ENCODE peak calls at places on chromosomes 4 and X, in eight cellular contexts. F, V, C, G, U, J, W and M are unnamed samples.

GRCh38 chr4:14620567-14621138 is 381.6 kb upstream of the CPEB2 start:
- DNase-seq in U (no peak), F (no peak), J (peak; percentile 16), G (no peak), V (no peak), W (no peak), C (no peak), M (no peak)

GRCh38 chr4:133316874-133317273 is 167.8 kb downstream of the PCDH10 start:
- DNase-seq in V (no peak), W (no peak), C (no peak), J (no peak), U (peak; percentile 37), F (no peak), G (no peak), M (peak; percentile 8)

GRCh38 chr4:6541789-6542188 is 33.2 kb upstream of the MAN2B2 start:
- DNase-seq in F (no peak), G (no peak), C (no peak), J (no peak), U (no peak), W (no peak), V (no peak), M (peak; percentile 46)

GRCh38 chr4:181030961-181031360 is 1212.2 kb upstream of the TENM3 start:
- DNase-seq in G (no peak), U (no peak), J (no peak), V (no peak), F (no peak), C (no peak), W (no peak), M (peak; percentile 21)

GRCh38 chr4:89294583-89295244 is 12.9 kb downstream of the GPRIN3 start:
- DNase-seq in C (no peak), W (no peak), U (no peak), F (no peak), G (no peak), V (no peak), J (no peak), M (no peak)

GRCh38 chr4:182695842-182696241 is 221.3 kb downstream of the DCTD start:
- DNase-seq in W (no peak), G (no peak), J (no peak), U (peak; percentile 13), V (no peak), F (no peak), C (no peak), M (no peak)

GRCh38 chrX:130055103-130055502 is 55.2 kb downstream of the ELF4 start:
- DNase-seq in W (no peak), G (no peak), C (peak; percentile 53), V (no peak), U (no peak), F (no peak), J (peak; percentile 83), M (no peak)

GRCh38 chrX:1679238-1679637 is 64.4 kb downstream of the ASMT start:
- DNase-seq in J (no peak), G (no peak), F (no peak), W (no peak), C (no peak), U (no peak), V (no peak), M (peak; percentile 61)

GRCh38 chr4:13313856-13314255 is 170.3 kb downstream of the RAB28 start:
- DNase-seq in W (no peak), C (no peak), F (no peak), U (no peak), V (no peak), G (no peak), J (no peak), M (no peak)